ENCODE peak calls at places on chromosome 10, in four cellular contexts. H, O, T and P are unnamed samples.

GRCh38 chr10:52740913-52741675 is 31.5 kb downstream of the MBL2 start:
- DNase-seq in T (no peak), O (no peak), H (peak; percentile 44), P (peak; percentile 36)

GRCh38 chr10:74419491-74420466 is 268.8 kb downstream of the ADK start:
- DNase-seq in O (no peak), T (peak; percentile 15), H (no peak), P (no peak)

GRCh38 chr10:60281792-60282353 is 107.8 kb downstream of the ANK3 start:
- DNase-seq in T (no peak), H (no peak), O (no peak), P (no peak)

GRCh38 chr10:79376078-79376628 is 28.9 kb downstream of the PPIF start:
- DNase-seq in T (no peak), O (no peak), H (no peak), P (no peak)

GRCh38 chr10:24277771-24278518 is 69.0 kb downstream of the KIAA1217 start:
- DNase-seq in O (peak; percentile 78), T (no peak), H (no peak), P (no peak)

GRCh38 chr10:132248455-132249231 is 59.1 kb downstream of the STK32C start:
- DNase-seq in T (peak; percentile 56), O (peak; percentile 43), H (peak; percentile 64), P (no peak)

GRCh38 chr10:11551915-11552602 is 59.4 kb downstream of the USP6NL start:
- DNase-seq in O (no peak), T (no peak), H (no peak), P (no peak)

GRCh38 chr10:62638062-62638477 is 166.4 kb upstream of the ADO start:
- DNase-seq in T (no peak), H (no peak), O (no peak), P (no peak)

GRCh38 chr10:1182280-1183032 is 126.3 kb downstream of the WDR37 start:
- DNase-seq in H (no peak), T (no peak), O (no peak), P (no peak)

GRCh38 chr10:119821172-119821571 is 51.5 kb downstream of the MCMBP start:
- DNase-seq in H (no peak), T (no peak), O (no peak), P (no peak)

GRCh38 chr10:94571528-94571927 is 25.9 kb downstream of the HELLS start:
- DNase-seq in O (no peak), H (no peak), T (no peak), P (no peak)

GRCh38 chr10:70672993-70673928 is 955 bp downstream of the ADAMTS14 start:
- DNase-seq in H (no peak), T (no peak), O (no peak), P (no peak)

GRCh38 chr10:123044391-123044790 is 35.6 kb downstream of the ACADSB start:
- DNase-seq in H (no peak), T (no peak), O (no peak), P (no peak)

GRCh38 chr10:61896854-61897661 is 4.4 kb upstream of the ARID5B start:
- DNase-seq in H (peak; percentile 71), T (peak; percentile 48), O (peak; percentile 45), P (no peak)

GRCh38 chr10:78316451-78316931 is 282.8 kb downstream of the RPS24 start:
- DNase-seq in T (no peak), O (no peak), H (no peak), P (no peak)

GRCh38 chr10:114779803-114780609 is 41.6 kb upstream of the FHIP2A start:
- DNase-seq in T (no peak), H (no peak), O (no peak), P (no peak)

GRCh38 chr10:114485695-114486400 is 81.5 kb upstream of the AFAP1L2 start:
- DNase-seq in O (no peak), T (no peak), H (no peak), P (no peak)

GRCh38 chr10:111600772-111601171 is 523.9 kb downstream of the ADRA2A start:
- DNase-seq in H (peak; percentile 43), O (no peak), T (no peak), P (no peak)

GRCh38 chr10:51005551-51005950 is 68.7 kb upstream of the PRKG1 start:
- DNase-seq in H (no peak), T (no peak), O (no peak), P (no peak)

GRCh38 chr10:4721994-4722753 is 103.8 kb upstream of the AKR1E2 start:
- DNase-seq in O (peak; percentile 66), H (no peak), T (no peak), P (no peak)

GRCh38 chr10:92965314-92965713 is 95.3 kb upstream of the CYP26C1 start:
- DNase-seq in T (no peak), H (no peak), O (no peak), P (peak; percentile 36)

GRCh38 chr10:125883198-125883597 is 2.1 kb upstream of the DHX32 start:
- DNase-seq in O (no peak), H (no peak), T (no peak), P (no peak)

GRCh38 chr10:62380002-62380401 is 5.8 kb downstream of the ZNF365 start:
- DNase-seq in O (no peak), T (no peak), H (no peak), P (no peak)

GRCh38 chr10:122554576-122554975 is 6.0 kb upstream of the DMBT1 start:
- DNase-seq in H (no peak), O (no peak), T (no peak), P (no peak)

GRCh38 chr10:29240991-29241660 is 47.7 kb upstream of the LYZL1 start:
- DNase-seq in O (no peak), H (no peak), T (no peak), P (no peak)

GRCh38 chr10:123519861-123520260 is 146.3 kb upstream of the GPR26 start:
- DNase-seq in O (no peak), T (no peak), H (no peak), P (no peak)

GRCh38 chr10:94641480-94641879 is 42.0 kb upstream of the CYP2C18 start:
- DNase-seq in H (no peak), O (no peak), T (no peak), P (no peak)

GRCh38 chr10:83682399-83682798 is 456.9 kb upstream of the GHITM start:
- DNase-seq in O (no peak), T (no peak), H (no peak), P (no peak)

GRCh38 chr10:133358920-133359300 is 1.1 kb upstream of the FUOM start:
- DNase-seq in H (no peak), T (no peak), O (no peak), P (no peak)
- H3K4me3 ChIP-seq in H (no peak overlapping the region), T (no peak overlapping the region), O (no peak overlapping the region), P (no peak overlapping the region)

DNA sequence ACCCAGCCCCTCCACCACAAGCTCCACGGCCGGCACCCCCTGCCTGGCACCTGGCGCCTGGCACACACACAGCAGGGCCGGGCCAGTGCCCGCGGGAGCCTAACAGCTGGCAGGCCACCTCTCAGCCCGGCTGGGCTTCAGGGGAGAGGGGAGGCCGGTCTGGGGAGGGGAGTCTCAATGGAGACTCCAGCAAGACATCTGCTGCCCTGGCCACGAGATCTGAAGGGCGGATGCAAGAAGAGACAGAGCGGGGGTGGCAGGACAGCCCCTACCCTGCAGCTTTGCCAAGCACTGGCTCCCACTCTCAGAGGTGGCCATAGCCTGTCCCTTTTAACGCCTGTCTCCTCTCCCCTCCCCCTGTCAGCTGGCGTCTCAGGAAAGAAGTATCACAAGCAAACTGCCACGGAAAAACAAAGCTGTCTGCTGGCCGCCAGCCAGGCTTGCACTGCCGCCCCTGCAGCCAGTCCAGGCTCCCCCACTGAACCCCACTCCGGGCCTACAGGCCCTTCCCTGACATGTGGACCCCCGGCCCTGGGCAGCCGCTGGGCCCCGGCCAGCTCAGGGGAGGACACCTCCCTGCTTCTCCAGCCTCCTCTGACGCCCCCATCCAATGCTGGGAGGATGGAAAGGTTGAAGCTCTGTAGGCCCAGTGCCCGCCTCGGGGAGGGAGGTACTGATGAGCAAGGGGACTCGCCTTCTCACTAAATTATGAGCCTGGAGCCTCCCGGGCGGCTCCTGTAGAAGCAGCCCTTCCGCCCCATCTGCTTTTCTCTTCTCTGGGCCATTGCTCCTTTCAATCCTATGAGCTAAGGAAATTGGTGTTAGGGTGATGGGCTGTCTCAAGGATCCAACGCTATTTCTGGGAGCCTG is 178.4 kb downstream of the ARHGAP12 start:
- DNase-seq in O (no peak), H (peak; percentile 69), T (no peak), P (no peak)
- H3K4me3 ChIP-seq in O (peak overlapping the region; percentile 20), H (no peak overlapping the region), T (no peak overlapping the region), P (no peak overlapping the region)

GRCh38 chr10:110176122-110176521 is 31.3 kb upstream of the MXI1 start:
- DNase-seq in T (no peak), O (no peak), H (no peak), P (no peak)

GRCh38 chr10:110172155-110172554 is 35.2 kb upstream of the MXI1 start:
- DNase-seq in T (no peak), O (no peak), H (no peak), P (no peak)

GRCh38 chr10:110176626-110177025 is 30.8 kb upstream of the MXI1 start:
- DNase-seq in O (no peak), H (no peak), T (no peak), P (no peak)

GRCh38 chr10:110175406-110175805 is 32.0 kb upstream of the MXI1 start:
- DNase-seq in O (no peak), T (no peak), H (no peak), P (no peak)

GRCh38 chr10:110174201-110174600 is 33.2 kb upstream of the MXI1 start:
- DNase-seq in T (no peak), O (no peak), H (no peak), P (no peak)
- H3K4me3 ChIP-seq in T (no peak overlapping the region), O (no peak overlapping the region), H (no peak overlapping the region), P (no peak overlapping the region)

GRCh38 chr10:8416192-8416701 is 361.8 kb downstream of the GATA3 start:
- DNase-seq in T (peak; percentile 44), H (no peak), O (no peak), P (no peak)
- H3K4me3 ChIP-seq in T (no peak overlapping the region), H (no peak overlapping the region), O (no peak overlapping the region), P (no peak overlapping the region)

GRCh38 chr10:103696411-103697145 is 158.8 kb downstream of the SH3PXD2A start:
- DNase-seq in O (peak; percentile 49), H (no peak), T (peak; percentile 57), P (peak; percentile 40)
- H3K4me3 ChIP-seq in O (no peak overlapping the region), H (no peak overlapping the region), T (peak overlapping the region; percentile 10), P (no peak overlapping the region)

GRCh38 chr10:88409236-88409635 is 173.9 kb downstream of the RNLS start:
- DNase-seq in H (no peak), T (no peak), O (no peak), P (no peak)

GRCh38 chr10:88409824-88410223 is 173.3 kb downstream of the RNLS start:
- DNase-seq in T (no peak), H (no peak), O (no peak), P (no peak)

GRCh38 chr10:88413412-88413811 is 169.7 kb downstream of the RNLS start:
- DNase-seq in O (no peak), T (no peak), H (no peak), P (no peak)

GRCh38 chr10:88408111-88408510 is 175.0 kb downstream of the RNLS start:
- DNase-seq in H (no peak), T (no peak), O (no peak), P (no peak)

GRCh38 chr10:88411772-88412349 is 171.3 kb downstream of the RNLS start:
- DNase-seq in T (no peak), O (no peak), H (no peak), P (no peak)
- H3K4me3 ChIP-seq in T (no peak overlapping the region), O (no peak overlapping the region), H (no peak overlapping the region), P (no peak overlapping the region)